ENCODE peak calls at places on chromosomes 2 and 18, in nine cellular contexts. One of them, this sample, is unnamed.

GRCh38 chr18:62569081-62569480 is 46.3 kb downstream of the ZCCHC2 start:
- DNase-seq in GM04503: no peak
- DNase-seq in PC-9: no peak
- DNase-seq in activated naive CD4-positive, alpha-beta T cell: no peak
- DNase-seq in transverse colon: no peak
- DNase-seq in iPS-NIHi11: no peak
- DNase-seq in epithelial cell of proximal tubule: no peak
- DNase-seq in HT-29: no peak
- DNase-seq in ELR: no peak
- DNase-seq in this sample: no peak

GRCh38 chr2:130736487-130736886 is 7.6 kb downstream of the GPR148 start:
- DNase-seq in ELR: no peak
- DNase-seq in PC-9: no peak
- DNase-seq in activated naive CD4-positive, alpha-beta T cell: no peak
- DNase-seq in transverse colon: no peak
- DNase-seq in epithelial cell of proximal tubule: no peak
- DNase-seq in GM04503: no peak
- DNase-seq in iPS-NIHi11: no peak
- DNase-seq in HT-29: no peak
- DNase-seq in this sample: no peak

GRCh38 chr2:146477383-146477782 is 1367.4 kb upstream of the ACVR2A start:
- DNase-seq in HT-29: no peak
- DNase-seq in GM04503: no peak
- DNase-seq in iPS-NIHi11: no peak
- DNase-seq in transverse colon: no peak
- DNase-seq in ELR: no peak
- DNase-seq in activated naive CD4-positive, alpha-beta T cell: no peak
- DNase-seq in PC-9: no peak
- DNase-seq in epithelial cell of proximal tubule: no peak
- DNase-seq in this sample: no peak

GRCh38 chr2:1907849-1908533 is 163.7 kb upstream of the PXDN start:
- DNase-seq in iPS-NIHi11: no peak
- DNase-seq in transverse colon: no peak
- DNase-seq in GM04503: no peak
- DNase-seq in HT-29: no peak
- DNase-seq in ELR: no peak
- DNase-seq in epithelial cell of proximal tubule: no peak
- DNase-seq in PC-9: no peak
- DNase-seq in activated naive CD4-positive, alpha-beta T cell: no peak
- DNase-seq in this sample: no peak

GRCh38 chr2:226799211-226799975 is at the start of gene IRS1:
- DNase-seq in epithelial cell of proximal tubule: no peak
- DNase-seq in ELR: peak
- DNase-seq in HT-29: peak
- DNase-seq in GM04503: no peak
- DNase-seq in iPS-NIHi11: peak
- DNase-seq in PC-9: peak
- DNase-seq in transverse colon: peak
- DNase-seq in activated naive CD4-positive, alpha-beta T cell: peak
- DNase-seq in this sample: peak

GRCh38 chr2:109513749-109514588 is 99.8 kb downstream of the SEPTIN10 start:
- DNase-seq in activated naive CD4-positive, alpha-beta T cell: no peak
- DNase-seq in HT-29: peak
- DNase-seq in transverse colon: peak
- DNase-seq in GM04503: peak
- DNase-seq in PC-9: peak
- DNase-seq in ELR: peak
- DNase-seq in iPS-NIHi11: no peak
- DNase-seq in epithelial cell of proximal tubule: no peak
- DNase-seq in this sample: peak

GRCh38 chr18:9659499-9660387 is 45.4 kb upstream of the PPP4R1 start:
- DNase-seq in PC-9: no peak
- DNase-seq in activated naive CD4-positive, alpha-beta T cell: no peak
- DNase-seq in GM04503: no peak
- DNase-seq in epithelial cell of proximal tubule: no peak
- DNase-seq in transverse colon: no peak
- DNase-seq in ELR: no peak
- DNase-seq in iPS-NIHi11: no peak
- DNase-seq in HT-29: no peak
- DNase-seq in this sample: no peak

GRCh38 chr2:100236166-100236565 is 86.1 kb downstream of the LONRF2 start:
- DNase-seq in ELR: no peak
- DNase-seq in transverse colon: no peak
- DNase-seq in iPS-NIHi11: no peak
- DNase-seq in PC-9: no peak
- DNase-seq in epithelial cell of proximal tubule: no peak
- DNase-seq in HT-29: no peak
- DNase-seq in GM04503: no peak
- DNase-seq in activated naive CD4-positive, alpha-beta T cell: no peak
- DNase-seq in this sample: no peak